ENCODE peak calls at places on chromosomes 4 and X, in four cellular contexts. U is psoas muscle, K is GM23338, I is thoracic aorta. F is an unnamed sample.

GRCh38 chr4:80180743-80181142 is 16.6 kb upstream of the PRDM8 start:
- DNase-seq in U (no peak), K (no peak), I (no peak), F (no peak)

GRCh38 chr4:30802622-30803323 is 82.6 kb downstream of the PCDH7 start:
- DNase-seq in U (no peak), K (no peak), I (no peak), F (no peak)

GRCh38 chr4:85780664-85781063 is 305.7 kb downstream of the ARHGAP24 start:
- DNase-seq in U (no peak), K (no peak), I (no peak), F (peak; percentile 28)

GRCh38 chrX:44093431-44093830 is 120.2 kb upstream of the NDP start:
- DNase-seq in U (no peak), K (no peak), I (no peak), F (no peak)

GRCh38 chrX:43718956-43719355 is 62.9 kb downstream of the MAOA start:
- DNase-seq in U (no peak), K (no peak), I (no peak), F (no peak)

GRCh38 chrX:13153796-13154195 is 109.4 kb upstream of the FAM9C start:
- DNase-seq in U (peak; percentile 14), K (no peak), I (no peak), F (no peak)

GRCh38 chr4:21802406-21802805 is 146.2 kb downstream of the KCNIP4 start:
- DNase-seq in U (no peak), K (no peak), I (no peak), F (no peak)

GRCh38 chr4:117965608-117966007 is 68.7 kb upstream of the NDST3 start:
- DNase-seq in U (no peak), K (no peak), I (no peak), F (no peak)

GRCh38 chr4:184250795-184251679 is 33.4 kb upstream of the ENPP6 start:
- DNase-seq in U (no peak), K (peak; percentile 92), I (no peak), F (peak; percentile 77)

GRCh38 chrX:24553016-24553415 is 87.9 kb downstream of the PDK3 start:
- DNase-seq in U (no peak), K (no peak), I (no peak), F (no peak)

GRCh38 chrX:154396948-154397887 is 959 bp upstream of the RPL10 start:
- DNase-seq in U (peak; percentile 84), K (peak; percentile 57), I (no peak), F (peak; percentile 61)

GRCh38 chr4:10239982-10240654 is 123.5 kb upstream of the WDR1 start:
- DNase-seq in U (no peak), K (no peak), I (no peak), F (no peak)

GRCh38 chrX:21932277-21932996 is 8.1 kb upstream of the SMS start:
- DNase-seq in U (peak; percentile 47), K (no peak), I (no peak), F (no peak)

GRCh38 chr4:1448589-1449420 is 42.6 kb upstream of the NKX1-1 start:
- DNase-seq in U (no peak), K (no peak), I (no peak), F (no peak)

DNA sequence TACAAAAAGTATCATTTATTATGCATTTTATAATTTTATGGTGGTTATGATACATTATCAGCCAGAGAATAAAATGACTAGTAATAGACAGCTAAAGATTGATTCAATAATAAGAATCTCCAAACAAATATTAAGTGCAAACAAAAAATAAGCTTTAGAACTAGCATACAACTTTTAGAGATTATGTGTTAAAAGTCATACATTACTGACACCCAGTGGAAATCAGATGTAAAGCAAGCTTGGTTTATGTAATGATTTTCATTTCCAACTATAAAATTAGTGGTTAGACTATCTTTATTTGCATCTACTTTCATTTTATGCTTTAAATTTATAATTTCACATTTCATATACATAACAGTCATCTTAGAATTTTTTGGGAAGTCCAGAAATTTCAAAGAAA is 57.7 kb downstream of the IL13RA2 start:
- DNase-seq in U (no peak), K (peak; percentile 32), I (no peak), F (no peak)
- TF ChIP-seq CTCF in U (peak; percentile 43), K (peak; percentile 58), I (peak; percentile 40), F (peak; percentile 55)

GRCh38 chr4:7770675-7771050 is 169.0 kb downstream of the AFAP1 start:
- DNase-seq in U (no peak), K (no peak), I (no peak), F (no peak)

GRCh38 chr4:7769308-7769841 is 170.3 kb downstream of the AFAP1 start:
- DNase-seq in U (no peak), K (no peak), I (no peak), F (no peak)

GRCh38 chr4:7771056-7771455 is 168.6 kb downstream of the AFAP1 start:
- DNase-seq in U (no peak), K (no peak), I (no peak), F (no peak)

GRCh38 chr4:7768736-7769135 is 170.9 kb downstream of the AFAP1 start:
- DNase-seq in U (no peak), K (no peak), I (no peak), F (no peak)

GRCh38 chr4:7769936-7770674 is 169.6 kb downstream of the AFAP1 start:
- DNase-seq in U (no peak), K (peak; percentile 61), I (no peak), F (no peak)
- H3K36me3 ChIP-seq in U (peaks cover 57% of the 10 kb centered on the region), K (no peaks in the 10 kb centered on the region), I (peaks cover 54% of the 10 kb centered on the region), F (no peaks in the 10 kb centered on the region)

DNA sequence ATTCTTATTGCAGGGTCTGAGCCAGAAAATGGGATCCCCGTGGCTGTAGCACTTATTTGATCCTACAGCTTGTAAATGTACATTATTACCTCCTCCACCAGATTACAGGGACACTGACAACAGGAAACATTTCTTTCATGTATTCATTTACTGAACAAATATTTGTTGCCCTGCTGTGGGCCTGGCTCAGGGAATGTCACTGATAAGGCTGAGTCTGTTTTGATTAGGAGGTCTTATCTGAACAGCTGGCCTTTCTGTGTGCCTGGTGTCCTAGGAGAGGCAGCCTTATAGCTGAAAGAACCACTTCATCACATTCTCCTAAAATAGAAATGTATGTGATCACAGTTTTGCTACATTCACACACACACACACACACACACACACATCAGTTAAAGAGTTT is 45.5 kb upstream of the PROM1 start:
- DNase-seq in U (no peak), K (no peak), I (no peak), F (no peak)
- TF ChIP-seq CTCF in U (no peak), K (no peak), I (no peak), F (no peak)

GRCh38 chr4:151105454-151106032 is 6.1 kb downstream of the RPS3A start:
- DNase-seq in U (no peak), K (no peak), I (no peak), F (no peak)

GRCh38 chr4:151114986-151115385 is 15.6 kb downstream of the RPS3A start:
- DNase-seq in U (no peak), K (no peak), I (no peak), F (no peak)

GRCh38 chr4:151107063-151107462 is 7.6 kb downstream of the RPS3A start:
- DNase-seq in U (no peak), K (no peak), I (no peak), F (no peak)

GRCh38 chr4:151114338-151114737 is 14.9 kb downstream of the RPS3A start:
- DNase-seq in U (no peak), K (no peak), I (no peak), F (no peak)

GRCh38 chr4:151110236-151110635 is 10.8 kb downstream of the RPS3A start:
- DNase-seq in U (no peak), K (no peak), I (no peak), F (no peak)
- H3K36me3 ChIP-seq in U (peaks cover 43% of the 10 kb centered on the region), K (peaks cover 17% of the 10 kb centered on the region), I (peaks cover 15% of the 10 kb centered on the region), F (peaks cover 80% of the 10 kb centered on the region)

DNA sequence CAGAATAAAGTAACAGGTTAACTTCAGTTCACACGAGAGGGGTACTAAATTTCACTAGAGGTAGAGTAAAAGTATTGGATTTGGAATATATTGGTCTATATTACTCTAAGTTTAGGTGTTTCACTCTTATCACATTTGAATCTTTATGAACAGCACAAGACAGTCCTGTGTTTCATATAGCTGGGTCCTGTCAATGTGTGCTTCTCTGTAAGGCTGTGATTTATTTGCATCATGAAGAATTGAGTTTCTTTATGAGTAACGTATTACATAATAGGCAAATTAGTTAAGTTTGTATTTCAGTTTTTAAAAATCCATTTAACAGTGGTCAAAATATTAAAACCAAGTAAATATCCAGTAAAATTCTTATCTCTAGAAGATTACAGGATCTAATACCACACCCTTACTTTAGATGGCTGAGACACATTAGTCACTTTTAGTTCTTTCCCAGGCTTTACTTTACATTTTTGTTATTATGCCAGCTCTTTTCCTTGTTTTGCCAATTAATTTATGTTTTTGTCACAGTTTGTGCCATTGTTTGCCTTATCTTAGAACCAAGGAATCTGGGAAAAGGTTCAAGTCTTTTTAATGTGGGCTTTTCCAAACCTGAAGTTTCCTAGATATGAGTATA is 32.1 kb downstream of the NUDT6 start:
- DNase-seq in U (no peak), K (no peak), I (no peak), F (no peak)
- TF ChIP-seq CTCF in U (no peak), K (no peak), I (no peak), F (no peak)

F was measured in OCI-LY7.